ENCODE peak calls at places on chromosomes 2 and 18, in nine cellular contexts. T, V, Z, L, E, H, M, F and K are unnamed samples.
A peak's percentile ranks its signal among the peaks of the same experiment; 100 is the strongest.

GRCh38 chr2:218438601-218439000 is 19.7 kb downstream of the VIL1 start:
- DNase-seq in T (no peak), V (no peak), Z (no peak), L (no peak), E (no peak), H (no peak), M (no peak), F (no peak), K (no peak)

GRCh38 chr2:231919341-231920035 is 6.7 kb downstream of the NPPC start:
- DNase-seq in T (no peak), V (no peak), Z (no peak), L (no peak), E (no peak), H (no peak), M (no peak), F (no peak), K (no peak)

GRCh38 chr2:168584934-168585333 is 128.9 kb downstream of the CERS6 start:
- DNase-seq in T (no peak), V (no peak), Z (no peak), L (no peak), E (no peak), H (no peak), M (no peak), F (no peak), K (no peak)

GRCh38 chr18:11925800-11926481 is 17.8 kb upstream of the MPPE1 start:
- DNase-seq in T (no peak), V (no peak), Z (no peak), L (no peak), E (no peak), H (no peak), M (no peak), F (no peak), K (no peak)

GRCh38 chr2:143175435-143175834 is 46.2 kb downstream of the ARHGAP15 start:
- DNase-seq in T (no peak), V (no peak), Z (no peak), L (no peak), E (no peak), H (no peak), M (no peak), F (no peak), K (no peak)

GRCh38 chr2:12227941-12228608 is 481.6 kb downstream of the LPIN1 start:
- DNase-seq in T (no peak), V (no peak), Z (no peak), L (peak; percentile 81), E (no peak), H (no peak), M (no peak), F (no peak), K (peak; percentile 73)

GRCh38 chr2:200695178-200695930 is 109.5 kb downstream of the AOX1 start:
- DNase-seq in T (peak; percentile 35), V (no peak), Z (no peak), L (no peak), E (no peak), H (no peak), M (no peak), F (no peak), K (no peak)

GRCh38 chr2:159600752-159601151 is 15.6 kb downstream of the BAZ2B start:
- DNase-seq in T (no peak), V (no peak), Z (no peak), L (peak; percentile 46), E (no peak), H (peak; percentile 80), M (no peak), F (peak; percentile 52), K (peak; percentile 40)

GRCh38 chr2:199160677-199161465 is 296.9 kb downstream of the SATB2 start:
- DNase-seq in T (no peak), V (no peak), Z (no peak), L (peak; percentile 78), E (no peak), H (no peak), M (peak; percentile 71), F (peak; percentile 9), K (peak; percentile 78)

GRCh38 chr2:213818436-213818835 is 534.2 kb downstream of the SPAG16 start:
- DNase-seq in T (no peak), V (no peak), Z (no peak), L (peak; percentile 65), E (no peak), H (no peak), M (peak; percentile 29), F (no peak), K (peak; percentile 8)

GRCh38 chr2:174824098-174824497 is 59.8 kb upstream of the CHRNA1 start:
- DNase-seq in T (no peak), V (no peak), Z (no peak), L (no peak), E (no peak), H (no peak), M (no peak), F (no peak), K (no peak)

DNA sequence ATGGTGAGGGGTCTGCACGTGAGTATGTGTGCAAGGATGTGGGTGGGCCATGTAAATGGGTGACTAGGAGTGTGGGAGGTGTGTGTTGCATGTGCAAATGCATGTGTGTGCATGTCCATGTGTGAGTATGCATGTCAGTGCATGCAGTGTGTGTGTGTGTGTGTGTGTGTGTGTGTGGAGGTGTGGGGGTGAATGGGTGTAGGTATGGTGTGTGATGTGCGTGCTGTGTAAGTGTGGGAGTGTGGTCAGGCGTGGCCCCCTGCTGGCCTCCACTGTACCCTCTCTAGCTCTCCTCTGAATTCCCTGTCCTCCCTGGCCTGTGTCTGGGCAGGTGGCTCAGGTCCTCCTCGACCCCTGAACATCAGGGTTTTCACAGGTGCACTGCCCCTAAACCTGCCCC is 230.3 kb downstream of the CELF4 start:
- DNase-seq in T (peak; percentile 33), V (no peak), Z (no peak), L (peak; percentile 2), E (no peak), H (no peak), M (no peak), F (peak; percentile 9), K (no peak)
- TF ChIP-seq CTCF in T (peak; percentile 38), V (peak; percentile 44), Z (no peak), L (peak; percentile 12), E (no peak), H (peak; percentile 4), M (peak; percentile 40), F (peak; percentile 9), K (peak; percentile 40)

DNA sequence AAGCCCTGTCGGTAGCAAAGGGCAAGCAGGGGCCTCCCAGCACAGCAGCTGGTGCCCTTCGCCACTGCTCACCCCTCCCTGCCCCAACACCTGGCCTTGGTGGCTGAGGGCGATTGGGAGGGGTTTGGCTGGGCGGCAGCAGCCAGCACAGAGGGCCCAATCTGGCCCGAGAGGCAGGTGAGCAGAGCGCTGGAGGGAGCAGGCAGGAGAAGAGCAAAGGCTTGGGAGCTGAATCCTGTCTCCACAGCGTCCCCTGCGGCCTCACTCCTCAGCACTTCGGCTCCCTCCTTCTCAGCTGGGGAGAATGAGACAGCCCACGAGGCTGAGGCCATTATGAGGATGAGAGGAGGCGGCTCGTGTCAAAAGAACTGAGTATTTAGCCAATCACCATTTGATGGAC is 74.9 kb upstream of the TAF1B start:
- DNase-seq in T (peak; percentile 85), V (peak; percentile 36), Z (peak; percentile 5), L (no peak), E (no peak), H (no peak), M (no peak), F (no peak), K (no peak)
- TF ChIP-seq CTCF in T (peak; percentile 71), V (peak; percentile 65), Z (no peak), L (peak; percentile 44), E (no peak), H (no peak), M (no peak), F (no peak), K (no peak)

GRCh38 chr2:241598061-241598460 is 38.9 kb downstream of the THAP4 start:
- DNase-seq in T (no peak), V (no peak), Z (no peak), L (no peak), E (no peak), H (no peak), M (no peak), F (no peak), K (no peak)

GRCh38 chr2:241597561-241597960 is 39.0 kb downstream of the BOK start:
- DNase-seq in T (no peak), V (no peak), Z (no peak), L (no peak), E (no peak), H (no peak), M (no peak), F (no peak), K (no peak)

GRCh38 chr2:241593271-241593670 is 34.7 kb downstream of the BOK start:
- DNase-seq in T (no peak), V (no peak), Z (no peak), L (no peak), E (no peak), H (no peak), M (no peak), F (no peak), K (no peak)

GRCh38 chr2:241598487-241598886 is 38.5 kb downstream of the THAP4 start:
- DNase-seq in T (peak; percentile 24), V (no peak), Z (no peak), L (no peak), E (no peak), H (peak; percentile 27), M (no peak), F (peak; percentile 35), K (no peak)

DNA sequence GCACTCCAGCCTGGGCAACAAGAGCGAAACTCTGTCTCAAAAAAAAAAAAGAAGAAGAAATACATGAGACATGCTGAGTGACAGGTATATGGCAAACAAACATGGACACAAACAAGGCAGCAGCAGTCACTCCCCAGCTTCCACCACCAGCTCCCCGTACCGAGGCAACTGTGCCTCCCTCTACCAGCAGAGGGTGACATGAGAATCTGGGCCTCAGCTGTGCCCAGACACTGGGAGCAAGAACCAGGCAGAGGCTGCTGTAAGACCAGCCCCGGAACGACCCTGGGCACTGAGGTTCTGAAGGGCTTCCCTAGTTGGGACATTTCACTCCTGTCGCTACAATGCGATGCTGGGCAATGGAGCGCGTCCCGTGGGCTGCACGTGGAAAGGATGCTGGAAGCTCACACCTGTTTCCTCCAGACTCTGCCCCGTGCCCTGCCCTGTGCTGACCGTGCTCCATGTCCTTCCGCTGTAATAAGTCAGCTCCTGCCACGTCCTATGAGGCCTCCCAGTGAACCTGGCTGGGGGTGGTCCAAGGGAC is 37.1 kb downstream of the BOK start:
- DNase-seq in T (peak; percentile 65), V (no peak), Z (no peak), L (no peak), E (no peak), H (no peak), M (no peak), F (no peak), K (no peak)
- TF ChIP-seq CTCF in T (peak; percentile 58), V (peak; percentile 54), Z (no peak), L (peak; percentile 30), E (peak; percentile 5), H (no peak), M (peak; percentile 27), F (no peak), K (peak; percentile 39)

DNA sequence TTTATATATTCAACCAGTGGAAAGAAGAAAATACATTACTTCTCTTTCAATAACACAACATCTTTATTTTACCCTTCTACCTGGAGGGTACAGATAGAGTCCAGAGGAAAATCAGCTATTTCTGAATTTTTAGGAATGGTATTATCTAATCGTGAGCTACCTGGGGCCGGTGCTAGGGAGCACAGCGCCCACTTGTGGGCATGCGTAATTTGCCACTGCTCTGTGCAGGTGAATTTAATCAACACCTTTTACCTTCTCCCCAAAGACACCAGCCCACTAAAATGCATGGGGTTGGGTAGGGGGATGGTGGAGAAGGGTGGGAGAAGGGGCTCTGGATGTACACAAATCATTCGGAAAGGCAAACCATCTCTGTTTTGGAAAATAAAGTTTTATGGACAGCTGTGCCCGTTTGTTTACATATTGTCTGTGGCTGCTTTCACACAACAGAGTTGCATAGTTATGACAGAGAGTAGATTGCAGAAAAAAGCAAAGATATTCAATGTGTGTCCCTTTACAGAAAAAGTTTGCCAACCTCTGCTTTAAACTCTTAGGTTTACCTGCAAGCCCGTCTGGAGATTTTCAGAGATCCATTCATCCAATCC is 51.5 kb upstream of the DCC start:
- DNase-seq in T (peak; percentile 66), V (peak; percentile 16), Z (no peak), L (no peak), E (no peak), H (no peak), M (no peak), F (peak; percentile 11), K (no peak)
- TF ChIP-seq CTCF in T (peak; percentile 97), V (peak; percentile 80), Z (no peak), L (peak; percentile 69), E (peak; percentile 82), H (no peak), M (peak; percentile 15), F (peak; percentile 49), K (peak; percentile 48)